ENCODE peak calls at places on chromosome 4, in ten cellular contexts. J is lower lobe of right lung, T is IMR-90, L is bronchial epithelial cell, Y is ascending aorta, N is AG09309, X is endothelial cell of umbilical vein, V is GM13977, Q is endodermal cell, B is fibroblast of pulmonary artery. Z is an unnamed sample.

GRCh38 chr4:42339935-42340406 is 57.3 kb upstream of the SHISA3 start:
- DNase-seq in L (no peak), T (peak), B (peak), J (no peak), X (peak), V (no peak), N (no peak), Q (peak), Y (no peak), Z (no peak)

GRCh38 chr4:32684160-32684559 is 1964.0 kb downstream of the PCDH7 start:
- DNase-seq in T (no peak), Q (no peak), V (no peak), N (no peak), X (no peak), J (no peak), Y (no peak), L (no peak), B (no peak), Z (no peak)

GRCh38 chr4:10198365-10198764 is 81.8 kb upstream of the WDR1 start:
- DNase-seq in B (no peak), L (no peak), T (no peak), X (no peak), J (no peak), Y (no peak), Q (peak), N (no peak), V (no peak), Z (no peak)

GRCh38 chr4:16205298-16206164 is 20.7 kb downstream of the TAPT1 start:
- DNase-seq in J (no peak), X (peak), T (no peak), B (no peak), N (no peak), Y (no peak), V (peak), Q (no peak), L (peak), Z (no peak)

GRCh38 chr4:182391111-182391684 is 148.0 kb downstream of the TENM3 start:
- DNase-seq in X (no peak), V (no peak), B (no peak), J (no peak), Q (no peak), T (no peak), N (no peak), Y (no peak), L (no peak), Z (no peak)

GRCh38 chr4:54547299-54548097 is 110.3 kb upstream of the KIT start:
- DNase-seq in Y (no peak), X (no peak), Q (no peak), B (no peak), L (peak), J (no peak), T (no peak), V (no peak), N (no peak), Z (no peak)

GRCh38 chr4:111952708-111953107 is 192.5 kb upstream of the FAM241A start:
- DNase-seq in X (no peak), Y (no peak), V (no peak), J (no peak), Q (no peak), T (no peak), L (no peak), N (no peak), B (no peak), Z (no peak)

GRCh38 chr4:104490770-104491395 is 3.8 kb downstream of the CXXC4 start:
- DNase-seq in N (no peak), Q (peak), L (peak), V (peak), Y (peak), T (peak), B (peak), J (peak), X (peak), Z (peak)

GRCh38 chr4:65071532-65071931 is 598.8 kb downstream of the EPHA5 start:
- DNase-seq in J (no peak), T (no peak), L (peak), Y (no peak), Q (no peak), V (no peak), N (no peak), X (no peak), B (no peak), Z (no peak)

DNA sequence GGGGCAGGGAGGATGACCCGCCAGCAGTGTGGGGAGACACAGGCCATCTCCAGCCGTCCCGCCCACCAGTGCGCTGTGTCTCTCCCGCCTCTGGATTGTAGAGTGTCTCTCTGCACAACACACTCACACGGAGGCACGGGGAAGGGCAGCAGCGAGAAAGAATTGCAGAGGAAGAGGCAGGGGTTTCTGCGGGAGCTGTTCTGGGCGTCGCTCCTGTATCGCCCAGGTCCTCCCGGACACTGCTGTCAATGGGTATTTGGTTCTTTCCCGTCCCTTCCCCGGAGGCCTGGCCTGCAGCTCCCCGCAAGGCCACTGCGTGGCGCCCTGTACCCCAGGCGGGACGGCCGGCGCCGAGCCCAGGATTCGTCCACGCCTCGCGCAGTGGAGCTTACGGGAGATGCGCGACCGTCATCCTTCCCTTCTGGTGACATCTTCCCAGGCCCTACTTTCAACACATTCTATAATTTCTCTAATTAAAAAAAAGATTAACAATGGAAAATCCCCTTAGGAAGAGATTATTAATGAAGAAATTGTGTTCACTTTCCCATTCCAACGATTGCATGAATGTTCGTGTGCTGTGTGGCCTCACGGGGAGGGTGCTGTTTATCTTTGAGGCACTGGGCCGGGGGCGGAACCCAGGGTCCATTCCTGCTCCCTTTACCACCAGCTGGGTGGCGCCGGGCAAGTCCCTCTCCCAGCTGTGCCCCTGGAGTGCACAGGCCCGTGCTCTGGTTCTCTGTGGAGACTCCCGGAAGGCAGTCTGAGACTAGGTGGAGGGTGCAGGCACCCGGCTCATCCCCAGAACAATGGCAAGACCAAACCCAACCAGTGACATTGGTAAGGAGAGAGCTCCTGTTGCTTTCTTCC is 95.7 kb downstream of the CPZ start:
- DNase-seq in B (peak), N (no peak), V (no peak), L (no peak), Q (peak), J (peak), X (peak), Y (no peak), T (peak), Z (peak)
- TF ChIP-seq CTCF in B (peak), N (peak), V (peak), L (peak), Q (peak), J (peak), X (peak), Y (no peak), T (peak), Z (peak)

DNA sequence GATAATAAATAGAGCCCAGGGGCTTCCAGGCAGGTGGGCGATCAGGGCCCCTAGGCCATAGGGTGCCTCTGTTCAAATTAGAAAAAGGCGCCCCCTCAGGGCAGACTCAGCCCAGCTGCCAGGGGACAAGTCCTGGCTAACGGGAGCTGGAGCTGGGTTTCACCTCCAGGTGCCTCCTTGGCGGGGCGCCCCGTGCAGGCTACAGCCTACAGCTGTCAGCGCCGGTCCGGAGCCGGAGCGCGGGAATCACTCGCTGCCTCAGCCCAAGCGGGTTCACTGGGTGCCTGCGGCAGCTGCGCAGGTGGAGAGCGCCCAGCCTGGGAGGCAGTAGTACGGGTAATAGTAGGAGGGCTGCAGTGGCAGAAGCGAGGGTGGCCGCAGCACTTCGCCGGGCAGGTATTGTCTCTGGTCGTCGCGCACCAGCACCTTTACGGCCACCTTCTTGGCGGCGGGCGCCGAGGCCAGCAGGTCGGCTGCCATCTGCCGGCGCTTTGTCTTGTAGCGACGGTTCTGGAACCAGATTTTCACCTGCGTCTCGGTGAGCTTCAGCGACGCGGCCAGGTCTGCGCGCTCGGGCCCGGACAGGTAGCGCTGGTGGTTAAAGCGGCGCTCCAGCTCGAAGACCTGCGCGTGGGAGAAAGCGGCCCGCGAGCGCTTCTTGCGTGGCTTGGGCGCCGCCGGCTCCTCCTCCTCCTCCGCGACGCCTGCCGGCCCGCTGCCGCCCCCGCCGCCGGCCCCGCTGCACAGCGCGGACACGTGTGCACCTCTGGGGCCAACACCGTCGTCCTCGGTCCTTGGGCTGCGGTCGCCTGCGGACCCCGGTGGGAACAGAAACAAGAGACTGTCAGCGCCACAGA is 2.4 kb downstream of the NKX3-2 start:
- DNase-seq in N (no peak), B (no peak), J (no peak), X (no peak), V (peak), Y (no peak), Q (peak), L (peak), T (no peak), Z (peak)
- TF ChIP-seq CTCF in N (peak), B (peak), J (no peak), X (peak), V (peak), Y (no peak), Q (peak), L (peak), T (peak), Z (peak)

GRCh38 chr4:183727482-183727881 is 68.4 kb downstream of the TRAPPC11 start:
- DNase-seq in Q (no peak), T (no peak), B (no peak), N (no peak), L (no peak), Y (no peak), J (no peak), X (no peak), V (no peak), Z (no peak)

GRCh38 chr4:183718876-183719275 is 59.8 kb downstream of the TRAPPC11 start:
- DNase-seq in B (no peak), N (no peak), Q (no peak), V (no peak), X (no peak), T (no peak), J (no peak), L (peak), Y (no peak), Z (no peak)

GRCh38 chr4:183721207-183722081 is 62.4 kb downstream of the TRAPPC11 start:
- DNase-seq in X (peak), L (peak), T (peak), Y (no peak), V (peak), Q (peak), J (peak), N (no peak), B (peak), Z (peak)

GRCh38 chr4:183723561-183724228 is 64.6 kb downstream of the TRAPPC11 start:
- DNase-seq in T (no peak), V (no peak), Q (no peak), Y (no peak), X (no peak), L (no peak), J (no peak), N (no peak), B (no peak), Z (no peak)

DNA sequence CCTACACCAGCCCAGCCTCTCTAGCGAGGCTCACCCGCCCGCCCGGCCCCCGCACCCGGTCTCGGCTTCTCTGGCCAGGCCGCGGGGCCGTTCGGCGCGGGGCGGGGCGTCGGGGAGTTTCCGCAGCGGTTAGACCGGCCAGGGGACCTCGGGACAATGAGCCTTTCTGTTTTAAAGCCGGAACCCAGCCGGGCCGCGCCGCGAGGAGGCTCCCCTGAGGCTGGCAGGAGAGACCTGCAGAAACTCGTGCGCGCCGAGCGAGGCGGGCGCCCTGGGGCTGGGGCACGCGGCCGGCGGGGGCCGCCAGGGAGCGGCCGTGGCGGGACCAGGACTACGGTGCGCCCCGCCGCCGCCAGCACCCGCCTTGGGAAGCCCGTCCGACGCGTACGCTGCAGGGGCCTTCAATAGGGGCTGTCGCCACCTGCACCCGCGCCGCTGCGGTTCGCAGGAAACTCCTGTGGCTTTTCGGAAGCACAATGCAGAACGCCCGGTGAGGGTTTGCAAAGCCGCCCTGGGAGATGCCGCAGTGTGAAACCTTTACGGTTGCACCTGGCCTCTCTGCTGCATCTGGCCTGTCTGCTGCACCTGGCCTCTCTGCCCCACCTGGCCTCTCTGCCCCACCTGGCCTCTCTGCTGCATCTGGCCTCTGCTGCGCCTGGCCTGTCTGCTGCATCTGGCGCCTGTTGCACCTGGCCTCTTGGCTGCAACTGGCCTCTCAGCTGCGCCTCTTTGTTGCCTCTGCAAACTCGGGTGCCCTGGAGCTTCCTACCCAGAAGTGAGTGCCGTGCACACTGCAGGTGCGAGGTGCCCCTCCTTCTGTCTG is 63.9 kb downstream of the TRAPPC11 start:
- DNase-seq in Y (no peak), V (peak), X (peak), T (peak), J (peak), B (peak), L (peak), N (no peak), Q (peak), Z (peak)
- TF ChIP-seq CTCF in Y (no peak), V (peak), X (no peak), T (no peak), J (no peak), B (no peak), L (no peak), N (no peak), Q (peak), Z (no peak)

DNA sequence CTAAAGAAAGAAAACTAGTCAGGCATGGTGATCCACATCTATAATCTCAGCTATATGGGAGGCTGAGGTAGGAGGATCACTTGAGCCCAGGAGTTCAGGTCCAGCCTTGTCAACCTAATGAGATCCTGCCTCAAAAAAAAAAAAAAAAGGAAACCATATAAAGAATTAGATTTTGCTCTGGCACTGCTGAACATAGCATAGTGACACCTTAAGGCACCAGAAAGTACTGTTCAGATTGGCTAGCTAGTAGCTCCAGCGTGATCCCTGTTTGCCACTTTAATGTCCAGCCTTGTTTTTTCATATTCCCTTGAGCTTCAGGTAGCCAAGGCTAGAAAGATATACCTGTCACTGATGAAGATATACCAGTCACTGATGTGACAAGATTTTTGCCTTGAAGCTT is 34.1 kb downstream of the EXOC1 start:
- DNase-seq in X (no peak), Y (no peak), J (no peak), N (no peak), T (no peak), Q (no peak), L (no peak), V (no peak), B (peak), Z (no peak)
- TF ChIP-seq CTCF in X (no peak), Y (no peak), J (no peak), N (no peak), T (no peak), Q (peak), L (no peak), V (no peak), B (peak), Z (no peak)

DNA sequence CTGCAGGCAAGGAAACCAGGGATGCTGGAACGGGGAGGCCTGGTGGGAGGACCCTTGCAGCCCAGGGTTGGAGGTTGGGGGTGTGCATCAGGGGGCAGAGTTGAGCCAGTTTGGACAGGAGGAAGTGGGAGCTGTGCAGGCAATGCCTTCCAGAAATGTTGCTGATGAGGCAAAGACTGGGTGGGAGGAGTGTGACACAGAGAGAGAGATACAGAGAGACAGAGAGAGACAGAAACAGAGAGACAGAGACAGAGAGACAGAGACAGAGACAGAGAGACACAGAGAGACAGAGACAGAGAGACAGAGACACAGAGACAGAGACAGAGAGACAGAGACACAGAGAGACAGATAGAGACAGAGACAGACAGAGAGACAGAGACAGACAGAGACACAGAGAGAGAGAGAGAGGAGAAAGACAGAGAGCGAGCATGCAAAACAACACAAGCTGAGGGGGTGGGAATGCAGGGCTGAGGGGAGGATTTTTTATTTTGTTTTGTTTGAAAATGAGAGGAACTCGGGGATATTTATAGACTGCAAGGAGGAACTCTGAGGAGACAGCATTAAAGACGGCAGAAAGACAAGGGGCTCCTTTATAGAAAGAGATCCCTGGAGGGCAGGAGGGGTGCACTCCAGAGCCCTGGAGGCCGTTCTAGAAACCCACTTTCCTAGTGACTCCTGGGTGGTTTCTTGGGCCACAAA is 1.9 kb upstream of the HAUS3 start:
- DNase-seq in Q (peak), Y (no peak), L (peak), T (peak), B (peak), X (no peak), J (peak), N (no peak), V (peak), Z (peak)
- TF ChIP-seq CTCF in Q (peak), Y (peak), L (no peak), T (peak), B (peak), X (no peak), J (peak), N (peak), V (peak), Z (peak)

GRCh38 chr4:189436207-189436606 is 504.5 kb upstream of the FRG1 start:
- DNase-seq in N (no peak), Q (peak), B (no peak), T (no peak), L (no peak), Y (no peak), V (no peak), J (no peak), X (no peak), Z (no peak)
- TF ChIP-seq CTCF in N (no peak), Q (peak), B (no peak), T (no peak), L (no peak), Y (no peak), V (no peak), J (no peak), X (no peak), Z (no peak)

GRCh38 chr4:92045718-92046117 is 258.0 kb upstream of the GRID2 start:
- DNase-seq in N (no peak), X (no peak), Q (no peak), J (no peak), L (no peak), V (no peak), B (no peak), T (no peak), Y (no peak), Z (no peak)

GRCh38 chr4:92050875-92051274 is 252.9 kb upstream of the GRID2 start:
- DNase-seq in J (peak), T (no peak), V (no peak), Y (no peak), B (no peak), L (peak), Q (no peak), X (no peak), N (no peak), Z (no peak)

GRCh38 chr4:92047209-92047877 is 256.4 kb upstream of the GRID2 start:
- DNase-seq in B (peak), Q (no peak), V (no peak), L (no peak), N (no peak), Y (no peak), T (peak), X (no peak), J (no peak), Z (no peak)
- TF ChIP-seq CTCF in B (peak), Q (peak), V (no peak), L (no peak), N (no peak), Y (no peak), T (peak), X (no peak), J (no peak), Z (no peak)

GRCh38 chr4:7687006-7687405 is 252.3 kb upstream of the PSAPL1 start:
- DNase-seq in Q (no peak), T (no peak), V (no peak), N (no peak), J (peak), B (no peak), L (no peak), Y (no peak), X (no peak), Z (no peak)

GRCh38 chr4:7691061-7691460 is 248.6 kb downstream of the AFAP1 start:
- DNase-seq in J (peak), Y (no peak), Q (no peak), T (no peak), X (no peak), L (no peak), B (no peak), N (no peak), V (no peak), Z (no peak)

GRCh38 chr4:7686166-7686870 is 251.6 kb upstream of the PSAPL1 start:
- DNase-seq in Q (no peak), L (no peak), B (no peak), T (no peak), Y (no peak), N (no peak), J (peak), V (no peak), X (no peak), Z (no peak)

GRCh38 chr4:7689773-7690693 is 249.6 kb downstream of the AFAP1 start:
- DNase-seq in J (no peak), Y (no peak), V (no peak), N (no peak), T (no peak), X (no peak), L (no peak), B (no peak), Q (no peak), Z (no peak)

DNA sequence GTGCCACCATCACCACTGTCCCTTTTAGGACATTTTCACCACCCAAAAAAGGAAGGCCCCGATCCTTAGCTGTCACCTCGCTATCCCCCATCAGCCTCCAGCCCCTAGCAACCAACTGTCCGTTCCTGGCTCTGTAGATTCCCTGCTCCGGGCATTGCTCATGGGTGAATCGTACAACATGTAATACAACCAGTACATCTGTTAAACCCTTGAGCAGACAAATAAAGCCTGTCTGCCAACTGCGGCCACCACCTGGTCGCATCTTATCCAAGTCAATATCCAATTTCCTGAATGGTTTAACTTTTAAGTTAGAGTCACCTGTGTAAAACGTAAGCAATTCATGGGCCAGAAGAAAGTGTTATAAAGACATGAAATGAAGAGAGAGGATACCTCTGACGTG is 251.9 kb downstream of the AFAP1 start:
- DNase-seq in L (no peak), J (peak), Q (no peak), V (no peak), B (no peak), Y (no peak), N (no peak), X (no peak), T (no peak), Z (no peak)
- TF ChIP-seq CTCF in L (no peak), J (no peak), Q (no peak), V (no peak), B (no peak), Y (no peak), N (no peak), X (no peak), T (no peak), Z (no peak)